ENCODE peak calls at places on chromosomes 11 and 22, in five cellular contexts. I is RCC 7860; T is HS-5; F is iris pigment epithelial cell; R is CD4-positive, alpha-beta T cell. A is an unnamed sample.

GRCh38 chr11:63761870-63762661 is 6.5 kb downstream of the ZFTA start:
- DNase-seq in F (no peak), R (no peak), I (no peak), T (no peak), A (no peak)

GRCh38 chr11:72239296-72239848 is 4.6 kb downstream of the PHOX2A start:
- DNase-seq in I (peak; percentile 8), F (peak; percentile 64), R (no peak), T (no peak), A (peak; percentile 92)

GRCh38 chr22:34804588-34804987 is 261.4 kb upstream of the ISX start:
- DNase-seq in I (peak; percentile 16), F (no peak), R (no peak), T (no peak), A (no peak)

GRCh38 chr11:129644326-129644725 is 171.3 kb upstream of the TMEM45B start:
- DNase-seq in F (peak; percentile 84), T (no peak), R (no peak), I (no peak), A (no peak)

GRCh38 chr11:19728436-19728835 is 15.8 kb downstream of the NAV2 start:
- DNase-seq in R (no peak), T (no peak), I (no peak), F (peak; percentile 77), A (no peak)

GRCh38 chr11:16981651-16982194 is 32.5 kb downstream of the PLEKHA7 start:
- DNase-seq in F (peak; percentile 49), R (no peak), T (no peak), I (no peak), A (no peak)

GRCh38 chr11:111571829-111572501 is 30.3 kb upstream of the SIK2 start:
- DNase-seq in T (no peak), R (no peak), I (peak; percentile 39), F (peak; percentile 63), A (no peak)

GRCh38 chr11:61061081-61061826 is 41.0 kb upstream of the CD5 start:
- DNase-seq in I (no peak), F (peak; percentile 19), T (no peak), R (peak; percentile 69), A (peak; percentile 17)

GRCh38 chr11:45664376-45665205 is 831 bp downstream of the CHST1 start:
- DNase-seq in R (no peak), T (no peak), I (no peak), F (no peak), A (peak; percentile 87)

GRCh38 chr22:32628626-32629587 is 154.3 kb downstream of the FBXO7 start:
- DNase-seq in I (no peak), R (no peak), T (peak; percentile 18), F (peak; percentile 36), A (no peak)

A was measured in chondrocyte.